ENCODE peak calls at places on chromosomes 6 and 20, in ten cellular contexts. One of them, this sample, is unnamed.

GRCh38 chr6:152257581-152257980 is 379.6 kb downstream of the SYNE1 start:
- DNase-seq in neuronal stem cell: no peak
- DNase-seq in CD4-positive, alpha-beta memory T cell: no peak
- DNase-seq in suprapubic skin: no peak
- DNase-seq in A549: no peak
- DNase-seq in AG04450: no peak
- DNase-seq in CD8-positive, alpha-beta memory T cell: no peak
- DNase-seq in skeletal muscle cell: no peak
- DNase-seq in adipocyte: no peak
- DNase-seq in left lung: no peak
- DNase-seq in this sample: no peak

GRCh38 chr20:46332373-46333135 is 24.3 kb upstream of the CDH22 start:
- DNase-seq in neuronal stem cell: no peak
- DNase-seq in CD4-positive, alpha-beta memory T cell: no peak
- DNase-seq in suprapubic skin: no peak
- DNase-seq in A549: no peak
- DNase-seq in AG04450: no peak
- DNase-seq in CD8-positive, alpha-beta memory T cell: no peak
- DNase-seq in skeletal muscle cell: no peak
- DNase-seq in adipocyte: no peak
- DNase-seq in left lung: no peak
- DNase-seq in this sample: no peak

GRCh38 chr6:157715766-157716171 is 107.3 kb upstream of the SNX9 start:
- DNase-seq in neuronal stem cell: no peak
- DNase-seq in CD4-positive, alpha-beta memory T cell: no peak
- DNase-seq in suprapubic skin: peak
- DNase-seq in A549: no peak
- DNase-seq in AG04450: peak
- DNase-seq in CD8-positive, alpha-beta memory T cell: no peak
- DNase-seq in skeletal muscle cell: peak
- DNase-seq in adipocyte: peak
- DNase-seq in left lung: no peak
- DNase-seq in this sample: no peak

GRCh38 chr6:137240168-137240567 is 21.0 kb upstream of the IFNGR1 start:
- DNase-seq in neuronal stem cell: no peak
- DNase-seq in CD4-positive, alpha-beta memory T cell: no peak
- DNase-seq in suprapubic skin: peak
- DNase-seq in A549: no peak
- DNase-seq in AG04450: peak
- DNase-seq in CD8-positive, alpha-beta memory T cell: no peak
- DNase-seq in skeletal muscle cell: peak
- DNase-seq in adipocyte: peak
- DNase-seq in left lung: peak
- DNase-seq in this sample: no peak

GRCh38 chr20:3037654-3038053 is 5.8 kb upstream of the GNRH2 start:
- DNase-seq in neuronal stem cell: no peak
- DNase-seq in CD4-positive, alpha-beta memory T cell: no peak
- DNase-seq in suprapubic skin: no peak
- DNase-seq in A549: no peak
- DNase-seq in AG04450: no peak
- DNase-seq in CD8-positive, alpha-beta memory T cell: no peak
- DNase-seq in skeletal muscle cell: no peak
- DNase-seq in adipocyte: no peak
- DNase-seq in left lung: no peak
- DNase-seq in this sample: no peak

GRCh38 chr20:38727602-38728236 is 3.4 kb downstream of the SLC32A1 start:
- DNase-seq in neuronal stem cell: no peak
- DNase-seq in CD4-positive, alpha-beta memory T cell: no peak
- DNase-seq in suprapubic skin: no peak
- DNase-seq in A549: no peak
- DNase-seq in AG04450: no peak
- DNase-seq in CD8-positive, alpha-beta memory T cell: no peak
- DNase-seq in skeletal muscle cell: no peak
- DNase-seq in adipocyte: no peak
- DNase-seq in left lung: no peak
- DNase-seq in this sample: no peak

GRCh38 chr6:21123485-21124436 is 469.8 kb upstream of the SOX4 start:
- DNase-seq in neuronal stem cell: no peak
- DNase-seq in CD4-positive, alpha-beta memory T cell: no peak
- DNase-seq in suprapubic skin: no peak
- DNase-seq in A549: no peak
- DNase-seq in AG04450: no peak
- DNase-seq in CD8-positive, alpha-beta memory T cell: no peak
- DNase-seq in skeletal muscle cell: no peak
- DNase-seq in adipocyte: no peak
- DNase-seq in left lung: no peak
- DNase-seq in this sample: no peak

GRCh38 chr6:137894779-137895385 is 27.8 kb downstream of the TNFAIP3 start:
- DNase-seq in neuronal stem cell: no peak
- DNase-seq in CD4-positive, alpha-beta memory T cell: no peak
- DNase-seq in suprapubic skin: no peak
- DNase-seq in A549: no peak
- DNase-seq in AG04450: no peak
- DNase-seq in CD8-positive, alpha-beta memory T cell: no peak
- DNase-seq in skeletal muscle cell: no peak
- DNase-seq in adipocyte: peak
- DNase-seq in left lung: no peak
- DNase-seq in this sample: no peak

GRCh38 chr6:17413313-17413750 is 19.9 kb downstream of the CAP2 start:
- DNase-seq in neuronal stem cell: no peak
- DNase-seq in CD4-positive, alpha-beta memory T cell: no peak
- DNase-seq in suprapubic skin: no peak
- DNase-seq in A549: no peak
- DNase-seq in AG04450: no peak
- DNase-seq in CD8-positive, alpha-beta memory T cell: no peak
- DNase-seq in skeletal muscle cell: no peak
- DNase-seq in adipocyte: peak
- DNase-seq in left lung: no peak
- DNase-seq in this sample: no peak

GRCh38 chr6:125807293-125807692 is 16.5 kb downstream of the NCOA7 start:
- DNase-seq in neuronal stem cell: no peak
- DNase-seq in CD4-positive, alpha-beta memory T cell: no peak
- DNase-seq in suprapubic skin: no peak
- DNase-seq in A549: no peak
- DNase-seq in AG04450: no peak
- DNase-seq in CD8-positive, alpha-beta memory T cell: no peak
- DNase-seq in skeletal muscle cell: no peak
- DNase-seq in adipocyte: no peak
- DNase-seq in left lung: no peak
- DNase-seq in this sample: no peak

GRCh38 chr6:111609827-111610526 is 4.3 kb upstream of the TRAF3IP2 start:
- DNase-seq in neuronal stem cell: no peak
- DNase-seq in CD4-positive, alpha-beta memory T cell: no peak
- DNase-seq in suprapubic skin: peak
- DNase-seq in A549: no peak
- DNase-seq in AG04450: no peak
- DNase-seq in CD8-positive, alpha-beta memory T cell: no peak
- DNase-seq in skeletal muscle cell: no peak
- DNase-seq in adipocyte: no peak
- DNase-seq in left lung: no peak
- DNase-seq in this sample: no peak

GRCh38 chr20:19361801-19362200 is 149.4 kb downstream of the SLC24A3 start:
- DNase-seq in neuronal stem cell: no peak
- DNase-seq in CD4-positive, alpha-beta memory T cell: no peak
- DNase-seq in suprapubic skin: no peak
- DNase-seq in A549: no peak
- DNase-seq in AG04450: no peak
- DNase-seq in CD8-positive, alpha-beta memory T cell: no peak
- DNase-seq in skeletal muscle cell: no peak
- DNase-seq in adipocyte: no peak
- DNase-seq in left lung: no peak
- DNase-seq in this sample: no peak
- H3K4me3 ChIP-seq in neuronal stem cell: no peak
- H3K4me3 ChIP-seq in CD4-positive, alpha-beta memory T cell: no peak
- H3K4me3 ChIP-seq in suprapubic skin: no peak
- H3K4me3 ChIP-seq in A549: no peak
- H3K4me3 ChIP-seq in AG04450: no peak
- H3K4me3 ChIP-seq in CD8-positive, alpha-beta memory T cell: no peak
- H3K4me3 ChIP-seq in skeletal muscle cell: no peak
- H3K4me3 ChIP-seq in adipocyte: no peak
- H3K4me3 ChIP-seq in left lung: no peak
- H3K4me3 ChIP-seq in this sample: no peak

DNA sequence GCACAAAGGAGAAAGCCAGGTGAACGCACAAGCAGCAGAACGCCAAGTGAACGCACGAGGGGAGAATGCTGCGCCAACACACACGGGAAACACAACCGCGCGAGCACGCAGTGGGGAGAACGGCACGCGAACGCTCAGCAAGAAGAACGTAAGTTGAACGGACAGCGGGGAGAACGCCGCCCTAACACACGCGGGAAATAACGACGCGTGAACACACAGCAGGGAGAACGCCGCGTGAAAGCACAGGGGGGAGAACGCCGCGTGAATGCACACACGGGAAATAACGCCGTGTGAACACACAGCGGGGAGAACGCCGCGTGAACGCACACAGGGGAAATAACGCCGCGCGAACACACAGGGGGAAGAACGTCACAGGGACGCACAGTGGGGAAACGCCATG is 54.7 kb downstream of the RNASET2 start:
- DNase-seq in neuronal stem cell: no peak
- DNase-seq in CD4-positive, alpha-beta memory T cell: no peak
- DNase-seq in suprapubic skin: no peak
- DNase-seq in A549: no peak
- DNase-seq in AG04450: no peak
- DNase-seq in CD8-positive, alpha-beta memory T cell: no peak
- DNase-seq in skeletal muscle cell: no peak
- DNase-seq in adipocyte: no peak
- DNase-seq in left lung: peak
- DNase-seq in this sample: no peak
- H3K4me3 ChIP-seq in neuronal stem cell: no peak
- H3K4me3 ChIP-seq in CD4-positive, alpha-beta memory T cell: no peak
- H3K4me3 ChIP-seq in suprapubic skin: no peak
- H3K4me3 ChIP-seq in A549: no peak
- H3K4me3 ChIP-seq in AG04450: no peak
- H3K4me3 ChIP-seq in CD8-positive, alpha-beta memory T cell: no peak
- H3K4me3 ChIP-seq in skeletal muscle cell: no peak
- H3K4me3 ChIP-seq in adipocyte: no peak
- H3K4me3 ChIP-seq in left lung: no peak
- H3K4me3 ChIP-seq in this sample: no peak

DNA sequence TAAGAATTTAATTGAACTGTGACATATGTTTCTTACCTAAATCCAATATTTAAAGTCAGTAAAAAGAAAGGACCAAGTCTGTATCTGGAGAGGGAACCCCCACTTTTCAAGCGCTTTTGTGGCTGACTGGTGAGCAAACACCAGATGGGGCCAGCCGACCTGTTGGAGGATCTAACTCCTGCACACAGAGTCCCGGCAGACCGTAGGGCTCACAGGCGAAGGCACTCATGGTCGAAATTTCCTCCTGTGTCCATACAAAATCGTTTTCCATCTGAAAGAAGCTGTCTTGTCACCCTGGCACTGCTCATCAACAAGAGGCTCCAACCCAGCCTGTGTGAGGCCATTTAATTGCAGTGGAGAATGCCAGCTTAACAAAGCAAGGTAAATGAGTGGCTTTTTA is 94.0 kb downstream of the SCML4 start:
- DNase-seq in neuronal stem cell: no peak
- DNase-seq in CD4-positive, alpha-beta memory T cell: peak
- DNase-seq in suprapubic skin: no peak
- DNase-seq in A549: no peak
- DNase-seq in AG04450: no peak
- DNase-seq in CD8-positive, alpha-beta memory T cell: peak
- DNase-seq in skeletal muscle cell: no peak
- DNase-seq in adipocyte: no peak
- DNase-seq in left lung: no peak
- DNase-seq in this sample: no peak
- H3K4me3 ChIP-seq in neuronal stem cell: no peak
- H3K4me3 ChIP-seq in CD4-positive, alpha-beta memory T cell: peak
- H3K4me3 ChIP-seq in suprapubic skin: no peak
- H3K4me3 ChIP-seq in A549: no peak
- H3K4me3 ChIP-seq in AG04450: no peak
- H3K4me3 ChIP-seq in CD8-positive, alpha-beta memory T cell: peak
- H3K4me3 ChIP-seq in skeletal muscle cell: no peak
- H3K4me3 ChIP-seq in adipocyte: no peak
- H3K4me3 ChIP-seq in left lung: no peak
- H3K4me3 ChIP-seq in this sample: no peak

GRCh38 chr20:35731862-35732643 is 10.0 kb downstream of the RBM39 start:
- DNase-seq in neuronal stem cell: no peak
- DNase-seq in CD4-positive, alpha-beta memory T cell: no peak
- DNase-seq in suprapubic skin: no peak
- DNase-seq in A549: no peak
- DNase-seq in AG04450: no peak
- DNase-seq in CD8-positive, alpha-beta memory T cell: no peak
- DNase-seq in skeletal muscle cell: no peak
- DNase-seq in adipocyte: no peak
- DNase-seq in left lung: no peak
- DNase-seq in this sample: no peak

GRCh38 chr20:35729283-35729807 is 12.7 kb downstream of the RBM39 start:
- DNase-seq in neuronal stem cell: no peak
- DNase-seq in CD4-positive, alpha-beta memory T cell: no peak
- DNase-seq in suprapubic skin: no peak
- DNase-seq in A549: no peak
- DNase-seq in AG04450: no peak
- DNase-seq in CD8-positive, alpha-beta memory T cell: no peak
- DNase-seq in skeletal muscle cell: no peak
- DNase-seq in adipocyte: no peak
- DNase-seq in left lung: no peak
- DNase-seq in this sample: no peak

GRCh38 chr20:35729836-35730582 is 12.1 kb downstream of the RBM39 start:
- DNase-seq in neuronal stem cell: no peak
- DNase-seq in CD4-positive, alpha-beta memory T cell: no peak
- DNase-seq in suprapubic skin: no peak
- DNase-seq in A549: no peak
- DNase-seq in AG04450: no peak
- DNase-seq in CD8-positive, alpha-beta memory T cell: no peak
- DNase-seq in skeletal muscle cell: no peak
- DNase-seq in adipocyte: no peak
- DNase-seq in left lung: no peak
- DNase-seq in this sample: no peak

GRCh38 chr20:35731469-35731788 is 10.6 kb downstream of the RBM39 start:
- DNase-seq in neuronal stem cell: no peak
- DNase-seq in CD4-positive, alpha-beta memory T cell: no peak
- DNase-seq in suprapubic skin: no peak
- DNase-seq in A549: no peak
- DNase-seq in AG04450: no peak
- DNase-seq in CD8-positive, alpha-beta memory T cell: no peak
- DNase-seq in skeletal muscle cell: no peak
- DNase-seq in adipocyte: no peak
- DNase-seq in left lung: no peak
- DNase-seq in this sample: no peak

DNA sequence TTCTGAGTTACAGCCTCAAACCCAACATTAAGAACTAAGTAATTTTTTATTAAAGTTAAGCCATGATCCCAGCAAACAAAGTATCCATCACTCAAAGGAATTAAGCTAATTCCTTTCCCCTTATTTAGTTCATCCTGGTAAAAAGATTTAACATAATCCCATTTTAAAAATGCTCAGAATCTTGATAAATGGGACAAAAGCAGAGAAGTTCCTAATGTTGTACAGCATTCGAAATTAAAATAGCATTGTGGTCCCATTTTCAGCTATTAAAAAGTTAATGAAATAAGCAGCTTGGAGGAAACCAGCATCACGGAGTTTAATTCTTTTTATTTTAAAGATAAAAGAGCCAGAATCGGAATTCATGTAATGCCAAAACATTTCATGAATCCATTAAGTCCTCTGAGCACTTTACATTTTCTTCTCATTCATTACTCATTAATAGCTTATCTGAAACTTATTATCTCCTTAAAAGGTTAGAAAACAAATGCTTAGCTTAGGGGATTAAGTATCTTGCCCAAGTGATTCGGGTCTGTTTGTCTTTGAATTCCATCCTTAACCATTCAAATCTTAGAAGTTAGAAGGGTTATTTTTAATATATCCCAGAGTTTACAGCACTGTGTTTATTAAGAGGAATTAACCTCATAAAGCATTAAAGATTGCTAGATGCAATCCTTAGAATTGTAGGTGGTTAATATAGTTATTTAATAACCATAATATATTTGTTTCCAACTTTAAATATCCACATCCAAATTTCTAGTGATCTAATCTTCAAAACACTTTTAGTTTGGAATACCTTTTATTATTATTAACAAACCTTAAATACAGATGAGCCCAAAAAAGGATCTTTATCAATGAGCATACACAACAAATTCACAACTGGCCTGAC is 11.2 kb downstream of the RBM39 start:
- DNase-seq in neuronal stem cell: no peak
- DNase-seq in CD4-positive, alpha-beta memory T cell: no peak
- DNase-seq in suprapubic skin: no peak
- DNase-seq in A549: no peak
- DNase-seq in AG04450: no peak
- DNase-seq in CD8-positive, alpha-beta memory T cell: no peak
- DNase-seq in skeletal muscle cell: no peak
- DNase-seq in adipocyte: no peak
- DNase-seq in left lung: no peak
- DNase-seq in this sample: no peak
- H3K4me3 ChIP-seq in neuronal stem cell: no peak
- H3K4me3 ChIP-seq in CD4-positive, alpha-beta memory T cell: no peak
- H3K4me3 ChIP-seq in suprapubic skin: no peak
- H3K4me3 ChIP-seq in A549: no peak
- H3K4me3 ChIP-seq in AG04450: no peak
- H3K4me3 ChIP-seq in CD8-positive, alpha-beta memory T cell: no peak
- H3K4me3 ChIP-seq in skeletal muscle cell: no peak
- H3K4me3 ChIP-seq in adipocyte: peak
- H3K4me3 ChIP-seq in left lung: no peak
- H3K4me3 ChIP-seq in this sample: no peak

This sample was measured in thoracic aorta.